ENCODE peak calls at places on chromosomes 12 and 14, in nine cellular contexts. T is gastrocnemius medialis, M is ovary, N is neural progenitor cell, S is GM23338, C is left lung, G is tibial artery, P is cardiac fibroblast, L is fibroblast of pulmonary artery. B is an unnamed sample.

GRCh38 chr14:103825103-103825502 is 22.3 kb downstream of the PPP1R13B start:
- DNase-seq in T (no peak), M (no peak), N (no peak), S (no peak), C (no peak), G (no peak), P (no peak), L (no peak), B (no peak)

GRCh38 chr14:60963761-60964160 is 17.1 kb downstream of the TRMT5 start:
- DNase-seq in T (no peak), M (no peak), N (peak), S (no peak), C (no peak), G (no peak), P (no peak), L (no peak), B (no peak)

GRCh38 chr12:106511365-106511764 is 71.4 kb upstream of the RFX4 start:
- DNase-seq in T (no peak), M (no peak), N (no peak), S (no peak), C (no peak), G (no peak), P (no peak), L (no peak), B (no peak)

GRCh38 chr14:35532783-35533356 is 1.1 kb upstream of the INSM2 start:
- DNase-seq in T (no peak), M (no peak), N (no peak), S (no peak), C (no peak), G (no peak), P (peak), L (no peak), B (no peak)

GRCh38 chr14:53347046-53347445 is 193.9 kb upstream of the DDHD1 start:
- DNase-seq in T (no peak), M (no peak), N (no peak), S (peak), C (no peak), G (no peak), P (no peak), L (no peak), B (no peak)

GRCh38 chr12:51814311-51815088 is 34.0 kb downstream of the FIGNL2 start:
- DNase-seq in T (peak), M (peak), N (peak), S (peak), C (peak), G (peak), P (peak), L (peak), B (peak)

GRCh38 chr12:119115296-119115905 is 63.3 kb upstream of the HSPB8 start:
- DNase-seq in T (peak), M (peak), N (peak), S (peak), C (no peak), G (no peak), P (peak), L (peak), B (peak)

GRCh38 chr12:96120359-96121100 is 73.6 kb upstream of the ELK3 start:
- DNase-seq in T (no peak), M (no peak), N (peak), S (peak), C (no peak), G (peak), P (no peak), L (no peak), B (no peak)

GRCh38 chr14:49467091-49467490 is 119.1 kb downstream of the RPS29 start:
- DNase-seq in T (no peak), M (no peak), N (no peak), S (no peak), C (no peak), G (no peak), P (no peak), L (no peak), B (no peak)

GRCh38 chr12:88889326-88890110 is 309.2 kb upstream of the KITLG start:
- DNase-seq in T (no peak), M (no peak), N (no peak), S (no peak), C (no peak), G (no peak), P (peak), L (peak), B (no peak)

GRCh38 chr14:71448431-71449315 is 483.6 kb upstream of the RGS6 start:
- DNase-seq in T (no peak), M (no peak), N (no peak), S (no peak), C (no peak), G (no peak), P (no peak), L (no peak), B (no peak)

GRCh38 chr14:23146423-23146910 is 27.4 kb upstream of the CEBPE start:
- DNase-seq in T (peak), M (no peak), N (no peak), S (no peak), C (no peak), G (no peak), P (no peak), L (no peak), B (no peak)

GRCh38 chr14:21233457-21234076 is 35.7 kb downstream of the HNRNPC start:
- DNase-seq in T (no peak), M (no peak), N (peak), S (peak), C (no peak), G (no peak), P (peak), L (no peak), B (no peak)

GRCh38 chr14:89176090-89176757 is 240.8 kb downstream of the FOXN3 start:
- DNase-seq in T (no peak), M (no peak), N (no peak), S (no peak), C (peak), G (no peak), P (no peak), L (no peak), B (no peak)

GRCh38 chr12:8681129-8681902 is 16.5 kb upstream of the RIMKLB start:
- DNase-seq in T (no peak), M (no peak), N (no peak), S (peak), C (no peak), G (no peak), P (peak), L (peak), B (no peak)

GRCh38 chr12:29743801-29744200 is 39.9 kb downstream of the TMTC1 start:
- DNase-seq in T (peak), M (no peak), N (no peak), S (peak), C (no peak), G (no peak), P (peak), L (peak), B (no peak)

GRCh38 chr12:65881965-65882413 is 57.7 kb downstream of the HMGA2 start:
- DNase-seq in T (peak), M (peak), N (peak), S (peak), C (peak), G (peak), P (peak), L (peak), B (peak)

GRCh38 chr12:80208081-80208480 is 108.7 kb downstream of the OTOGL start:
- DNase-seq in T (no peak), M (no peak), N (no peak), S (no peak), C (no peak), G (no peak), P (no peak), L (no peak), B (no peak)

GRCh38 chr14:27040552-27040951 is 442.7 kb upstream of the NOVA1 start:
- DNase-seq in T (no peak), M (no peak), N (no peak), S (no peak), C (no peak), G (no peak), P (no peak), L (peak), B (no peak)

GRCh38 chr12:104603545-104603973 is 146.8 kb downstream of the CHST11 start:
- DNase-seq in T (no peak), M (no peak), N (no peak), S (no peak), C (no peak), G (no peak), P (peak), L (no peak), B (no peak)

GRCh38 chr14:77660754-77661153 is 44.3 kb upstream of the SPTLC2 start:
- DNase-seq in T (no peak), M (no peak), N (peak), S (no peak), C (no peak), G (no peak), P (no peak), L (no peak), B (no peak)

GRCh38 chr14:97177016-97177415 is 379.8 kb downstream of the VRK1 start:
- DNase-seq in T (no peak), M (no peak), N (peak), S (peak), C (no peak), G (no peak), P (no peak), L (no peak), B (no peak)

GRCh38 chr12:96399081-96399918 is 939 bp downstream of the CDK17 start:
- DNase-seq in T (peak), M (peak), N (peak), S (peak), C (peak), G (peak), P (peak), L (peak), B (peak)

GRCh38 chr12:30859226-30859625 is 67.3 kb upstream of the TSPAN11 start:
- DNase-seq in T (no peak), M (no peak), N (no peak), S (no peak), C (no peak), G (no peak), P (no peak), L (no peak), B (no peak)

GRCh38 chr12:125890983-125891382 is 825.7 kb downstream of the AACS start:
- DNase-seq in T (no peak), M (no peak), N (peak), S (no peak), C (no peak), G (no peak), P (no peak), L (no peak), B (no peak)

GRCh38 chr12:62517887-62518286 is 51.3 kb downstream of the MON2 start:
- DNase-seq in T (no peak), M (no peak), N (no peak), S (no peak), C (no peak), G (no peak), P (no peak), L (no peak), B (no peak)

GRCh38 chr12:13981296-13981962 is at the start of gene GRIN2B:
- DNase-seq in T (no peak), M (peak), N (peak), S (peak), C (peak), G (no peak), P (no peak), L (no peak), B (peak)

GRCh38 chr12:89783321-89784060 is 74.9 kb upstream of the ATP2B1 start:
- DNase-seq in T (no peak), M (peak), N (no peak), S (peak), C (no peak), G (no peak), P (peak), L (peak), B (no peak)

GRCh38 chr12:131963381-131963780 is 13.6 kb downstream of the EP400 start:
- DNase-seq in T (no peak), M (no peak), N (no peak), S (peak), C (no peak), G (no peak), P (no peak), L (no peak), B (no peak)

GRCh38 chr12:116861331-116861730 is 19.9 kb downstream of the HRK start:
- DNase-seq in T (no peak), M (peak), N (peak), S (no peak), C (no peak), G (peak), P (peak), L (peak), B (peak)

GRCh38 chr12:116257213-116257612 is 20.3 kb downstream of the MED13L start:
- DNase-seq in T (peak), M (no peak), N (no peak), S (peak), C (no peak), G (no peak), P (peak), L (peak), B (no peak)

GRCh38 chr12:39351153-39351552 is 91.8 kb downstream of the KIF21A start:
- DNase-seq in T (no peak), M (no peak), N (no peak), S (no peak), C (no peak), G (no peak), P (no peak), L (no peak), B (no peak)

GRCh38 chr12:93181396-93181965 is 196.2 kb upstream of the NUDT4 start:
- DNase-seq in T (no peak), M (no peak), N (no peak), S (no peak), C (no peak), G (no peak), P (no peak), L (no peak), B (no peak)

DNA sequence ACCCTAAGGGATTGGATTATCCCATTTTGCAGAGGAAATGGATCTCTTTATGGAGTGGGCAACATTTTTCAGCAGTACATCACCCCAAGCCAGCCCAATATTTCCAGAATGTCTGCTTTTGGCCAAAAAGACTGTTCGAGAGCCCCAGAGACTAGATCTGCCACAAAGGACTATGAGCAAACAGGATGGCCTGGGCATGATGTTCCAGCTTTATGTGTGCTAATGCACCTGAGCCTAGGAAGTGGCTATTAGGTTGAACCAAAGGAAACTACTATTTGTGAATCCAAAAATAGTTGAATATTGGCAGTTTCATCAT is 14.8 kb upstream of the PNMA1 start:
- DNase-seq in T (no peak), M (no peak), N (no peak), S (no peak), C (no peak), G (no peak), P (no peak), L (no peak), B (no peak)
- TF ChIP-seq CTCF in T (no peak), M (no peak), N (no peak), S (no peak), C (no peak), G (no peak), P (no peak), L (no peak), B (no peak)

GRCh38 chr14:32898876-32899275 is 39.8 kb upstream of the NPAS3 start:
- DNase-seq in T (no peak), M (no peak), N (no peak), S (no peak), C (no peak), G (no peak), P (no peak), L (no peak), B (no peak)

GRCh38 chr14:32896979-32897723 is 41.5 kb upstream of the NPAS3 start:
- DNase-seq in T (no peak), M (no peak), N (no peak), S (no peak), C (no peak), G (no peak), P (peak), L (peak), B (no peak)

GRCh38 chr14:32900602-32901001 is 38.1 kb upstream of the NPAS3 start:
- DNase-seq in T (no peak), M (no peak), N (no peak), S (no peak), C (no peak), G (no peak), P (peak), L (peak), B (no peak)

DNA sequence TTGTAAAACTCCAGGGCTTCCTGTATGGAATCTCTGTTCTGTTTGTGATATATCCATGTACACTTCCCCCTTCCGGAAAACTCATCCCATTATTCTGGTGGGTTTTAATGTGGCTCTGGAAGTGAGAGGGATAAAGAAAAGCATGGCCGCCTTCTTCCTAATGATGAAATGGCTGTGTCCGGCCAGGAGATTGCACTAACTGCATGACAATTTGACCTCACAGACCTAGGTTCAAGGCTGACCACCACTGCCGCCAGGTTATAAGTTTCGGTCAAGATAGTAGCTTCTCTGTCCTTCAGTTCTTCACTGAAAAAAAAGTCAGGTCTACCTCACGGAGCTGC is 41.0 kb upstream of the NPAS3 start:
- DNase-seq in T (no peak), M (no peak), N (no peak), S (no peak), C (no peak), G (no peak), P (no peak), L (no peak), B (no peak)
- H3K4me3 ChIP-seq in T (peak), M (peak), N (no peak), S (no peak), C (no peak), G (peak), P (no peak), L (peak), B (peak)

GRCh38 chr12:52949413-52950331 is 754 bp downstream of the KRT18 start:
- DNase-seq in T (no peak), M (no peak), N (peak), S (peak), C (no peak), G (no peak), P (peak), L (peak), B (no peak)
- TF ChIP-seq CTCF in T (no peak), M (no peak), N (no peak), S (peak), C (no peak), G (no peak), P (no peak), L (no peak), B (no peak)

GRCh38 chr12:94401326-94401725 is 58.3 kb downstream of the CEP83 start:
- DNase-seq in T (no peak), M (no peak), N (no peak), S (no peak), C (no peak), G (no peak), P (peak), L (no peak), B (no peak)

GRCh38 chr12:94404854-94405253 is 54.8 kb downstream of the CEP83 start:
- DNase-seq in T (no peak), M (no peak), N (no peak), S (no peak), C (no peak), G (no peak), P (peak), L (no peak), B (no peak)

DNA sequence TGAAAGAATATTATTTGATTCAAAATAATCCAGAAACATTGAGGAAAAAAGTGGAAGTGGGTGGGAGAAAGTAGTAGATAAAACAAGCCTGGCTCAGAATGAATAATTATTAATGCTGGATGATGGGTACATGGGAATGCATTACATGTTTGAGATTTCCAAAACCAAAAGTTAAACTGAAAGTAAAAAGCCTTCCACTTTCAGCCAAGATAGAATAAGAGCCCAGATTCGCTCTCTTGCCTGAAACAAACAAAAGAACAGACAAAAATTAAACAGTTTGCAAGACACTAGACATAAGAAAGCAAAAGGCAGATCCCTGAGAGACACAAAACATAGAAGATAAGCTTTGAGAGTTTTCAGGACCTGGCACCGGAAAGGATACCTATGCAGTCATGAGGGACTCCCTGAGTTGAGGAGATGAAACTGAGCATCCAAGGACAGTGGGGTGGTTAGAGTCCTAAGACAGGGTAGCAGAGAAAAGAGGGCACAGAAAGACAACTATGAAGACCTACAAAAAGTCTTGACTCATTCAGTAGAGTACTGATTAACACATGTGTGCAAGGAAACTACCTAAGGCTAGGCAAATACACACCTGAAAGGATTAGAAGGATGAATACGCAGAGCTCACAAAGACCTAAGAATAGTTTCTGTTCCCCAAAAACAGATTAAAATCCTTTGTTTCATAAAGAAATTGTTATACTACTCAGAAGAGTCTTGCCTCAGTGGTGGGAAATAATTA is 54.1 kb downstream of the CEP83 start:
- DNase-seq in T (no peak), M (no peak), N (no peak), S (no peak), C (no peak), G (no peak), P (peak), L (no peak), B (no peak)
- H3K4me3 ChIP-seq in T (no peak), M (peak), N (no peak), S (no peak), C (no peak), G (peak), P (no peak), L (peak), B (no peak)

DNA sequence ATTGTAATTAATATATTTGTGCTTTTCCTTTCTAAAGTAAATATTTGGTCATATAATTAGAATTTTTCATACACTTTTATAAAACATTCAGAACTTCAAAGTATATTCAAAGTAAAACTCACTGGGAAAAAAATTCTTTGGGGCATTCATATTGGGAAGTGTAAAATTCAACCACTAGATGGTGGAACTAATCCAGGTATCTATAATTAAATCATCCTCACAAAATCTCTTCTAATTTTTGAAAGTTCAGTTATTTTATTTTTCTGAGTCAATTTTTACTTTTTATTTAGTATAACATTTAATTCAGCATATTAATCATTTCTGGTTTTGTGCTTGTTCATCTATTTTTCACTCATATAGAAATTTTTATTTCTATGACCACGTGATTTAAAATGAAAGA is 81.0 kb downstream of the NTS start:
- DNase-seq in T (no peak), M (no peak), N (no peak), S (peak), C (no peak), G (no peak), P (peak), L (peak), B (no peak)
- TF ChIP-seq CTCF in T (no peak), M (no peak), N (peak), S (peak), C (no peak), G (no peak), P (no peak), L (peak), B (peak)

GRCh38 chr14:64698899-64699298 is 5.3 kb upstream of the PLEKHG3 start:
- DNase-seq in T (no peak), M (no peak), N (no peak), S (no peak), C (no peak), G (peak), P (no peak), L (no peak), B (no peak)
- H3K4me3 ChIP-seq in T (no peak), M (no peak), N (no peak), S (peak), C (no peak), G (no peak), P (no peak), L (no peak), B (no peak)

GRCh38 chr12:56084958-56085543 is 5.1 kb downstream of the ERBB3 start:
- DNase-seq in T (no peak), M (no peak), N (peak), S (peak), C (no peak), G (no peak), P (no peak), L (no peak), B (no peak)
- TF ChIP-seq CTCF in T (no peak), M (no peak), N (peak), S (peak), C (no peak), G (no peak), P (peak), L (peak), B (no peak)

B was measured in dorsolateral prefrontal cortex.